ENCODE peak calls at places on chromosomes 3 and 15, in five cellular contexts. A is stimulated activated CD8-positive, alpha-beta memory T cell treated with anti-CD3 and anti-CD28 coated beads, Interleukin-12 subunit alpha, Interleukin-12 subunit beta, amount 100 ng/mL, for 1 hour; R is amniotic stem cell; Y is activated gamma-delta T cell treated with anti-CD3 and anti-CD28 coated beads, Interleukin-2, amount 50 U/mL, for 16 hours; V is HCEC 1CT. W is an unnamed sample.

GRCh38 chr3:161576733-161577510 is 80.3 kb downstream of the OTOL1 start:
- DNase-seq in A (no peak), R (no peak), Y (no peak), V (peak; percentile 11), W (no peak)

GRCh38 chr3:186180151-186180550 is 71.3 kb upstream of the ETV5 start:
- DNase-seq in A (no peak), R (no peak), Y (no peak), V (no peak), W (no peak)

GRCh38 chr3:187223799-187224198 is 26.5 kb downstream of the RTP1 start:
- DNase-seq in A (no peak), R (no peak), Y (no peak), V (peak; percentile 11), W (no peak)

GRCh38 chr3:50189274-50189673 is 2.1 kb upstream of the GNAT1 start:
- DNase-seq in A (no peak), R (peak; percentile 90), Y (no peak), V (peak; percentile 77), W (peak; percentile 47)

GRCh38 chr3:21672303-21672702 is 78.7 kb downstream of the ZNF385D start:
- DNase-seq in A (no peak), R (peak; percentile 54), Y (no peak), V (no peak), W (peak; percentile 68)

GRCh38 chr15:100818927-100819326 is 60.7 kb upstream of the ALDH1A3 start:
- DNase-seq in A (no peak), R (peak; percentile 18), Y (no peak), V (no peak), W (no peak)

GRCh38 chr3:109089265-109089664 is 28.7 kb downstream of the MORC1 start:
- DNase-seq in A (no peak), R (no peak), Y (no peak), V (no peak), W (no peak)

GRCh38 chr3:56547486-56547885 is 9.5 kb upstream of the CCDC66 start:
- DNase-seq in A (no peak), R (no peak), Y (no peak), V (peak; percentile 1), W (no peak)

GRCh38 chr3:33202581-33203457 is 15.8 kb downstream of the SUSD5 start:
- DNase-seq in A (no peak), R (no peak), Y (no peak), V (no peak), W (no peak)

GRCh38 chr15:52493968-52494367 is 34.7 kb downstream of the MYO5A start:
- DNase-seq in A (no peak), R (no peak), Y (no peak), V (peak; percentile 74), W (no peak)

W was measured in Panc1.